ENCODE peak calls at places on chromosomes 3 and 15, in nine cellular contexts. C is left lung, V is nephron progenitor cell, G is lower leg skin, N is RWPE1, A is foreskin fibroblast, Z is AG04450, I is Calu3, E is left ventricle myocardium inferior. Q is an unnamed sample.

GRCh38 chr3:194633349-194634004 is at the start of gene TMEM44:
- DNase-seq in C (peak; percentile 88), V (peak; percentile 92), G (peak; percentile 42), N (peak; percentile 70), A (peak; percentile 73), Z (peak; percentile 26), I (peak; percentile 95), E (peak; percentile 79), Q (peak; percentile 81)

GRCh38 chr15:45112592-45113379 is 1.2 kb downstream of the DUOX2 start:
- DNase-seq in C (peak; percentile 77), V (no peak), G (no peak), N (no peak), A (no peak), Z (no peak), I (peak; percentile 10), E (no peak), Q (no peak)

GRCh38 chr15:101137312-101137940 is 114.4 kb downstream of the CHSY1 start:
- DNase-seq in C (peak; percentile 79), V (no peak), G (no peak), N (no peak), A (no peak), Z (no peak), I (no peak), E (no peak), Q (no peak)

GRCh38 chr15:62495670-62496328 is 330.7 kb upstream of the C2CD4B start:
- DNase-seq in C (no peak), V (no peak), G (peak; percentile 44), N (no peak), A (peak; percentile 94), Z (peak; percentile 77), I (no peak), E (peak; percentile 36), Q (no peak)

GRCh38 chr15:34655198-34655770 is 71.8 kb upstream of the GOLGA8B start:
- DNase-seq in C (no peak), V (no peak), G (no peak), N (no peak), A (no peak), Z (no peak), I (no peak), E (no peak), Q (no peak)

GRCh38 chr3:183844606-183845005 is 19.2 kb upstream of the MAP6D1 start:
- DNase-seq in C (no peak), V (no peak), G (no peak), N (peak; percentile 86), A (peak; percentile 64), Z (peak; percentile 62), I (no peak), E (no peak), Q (no peak)

GRCh38 chr3:184255291-184256039 is 5.9 kb downstream of the CAMK2N2 start:
- DNase-seq in C (no peak), V (no peak), G (no peak), N (no peak), A (no peak), Z (no peak), I (no peak), E (no peak), Q (no peak)

GRCh38 chr3:138438896-138439295 is 4.5 kb downstream of the ESYT3 start:
- DNase-seq in C (no peak), V (no peak), G (no peak), N (no peak), A (no peak), Z (no peak), I (no peak), E (no peak), Q (no peak)

GRCh38 chr3:195356151-195357086 is 85.5 kb upstream of the XXYLT1 start:
- DNase-seq in C (no peak), V (no peak), G (no peak), N (no peak), A (no peak), Z (no peak), I (no peak), E (peak; percentile 67), Q (peak; percentile 9)

DNA sequence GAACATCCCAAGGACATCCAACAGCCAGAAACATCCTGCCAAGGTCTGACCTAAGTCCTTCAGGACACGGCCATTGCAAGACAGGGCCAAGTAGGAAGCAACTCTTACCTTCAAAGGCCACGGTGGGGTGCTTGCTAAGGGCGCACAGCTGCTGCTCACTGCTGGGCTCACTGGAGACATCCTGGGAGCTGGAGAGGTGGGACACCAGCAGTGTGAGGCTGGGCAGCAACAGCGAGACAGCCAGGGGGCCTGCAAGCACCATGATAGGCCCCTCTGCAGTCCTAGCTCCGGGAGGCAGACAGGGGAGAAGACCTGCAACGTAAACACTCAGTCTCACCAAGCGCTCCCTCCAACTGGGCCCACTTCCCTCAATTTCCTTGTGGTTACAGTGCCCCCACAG is 79.2 kb downstream of the SEMA5B start:
- DNase-seq in C (no peak), V (peak; percentile 16), G (no peak), N (no peak), A (no peak), Z (no peak), I (no peak), E (no peak), Q (no peak)
- TF ChIP-seq CTCF in C (no peak), V (no peak), G (no peak), N (no peak), A (no peak), Z (no peak), I (no peak), E (peak; percentile 59), Q (no peak)

DNA sequence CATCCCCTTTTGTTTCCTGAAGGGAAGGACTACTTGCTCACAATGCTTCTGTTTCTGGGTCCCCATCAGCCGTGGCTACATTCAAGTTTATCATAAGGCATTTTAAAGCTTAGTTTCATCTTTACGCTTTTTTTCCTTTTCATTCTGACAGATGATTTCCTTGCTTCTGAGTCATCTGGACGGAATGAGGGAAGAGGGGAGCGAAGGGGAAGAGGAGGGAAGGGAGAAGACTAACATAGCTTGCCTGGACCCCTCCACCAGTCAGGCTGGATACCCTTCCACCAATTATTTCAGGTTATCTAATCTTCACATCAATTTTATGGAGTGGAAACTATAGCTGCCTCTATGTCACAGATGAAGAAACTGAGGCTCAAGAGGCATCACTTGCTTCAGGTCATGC is 27.6 kb downstream of the FAM3D start:
- DNase-seq in C (no peak), V (no peak), G (no peak), N (no peak), A (no peak), Z (no peak), I (no peak), E (no peak), Q (no peak)
- TF ChIP-seq CTCF in C (no peak), V (no peak), G (no peak), N (no peak), A (no peak), Z (no peak), I (no peak), E (no peak), Q (no peak)

GRCh38 chr3:124694486-124694885 is 35.8 kb upstream of the UMPS start:
- DNase-seq in C (no peak), V (no peak), G (no peak), N (no peak), A (no peak), Z (no peak), I (no peak), E (no peak), Q (no peak)

GRCh38 chr3:124698030-124698770 is 32.1 kb upstream of the UMPS start:
- DNase-seq in C (no peak), V (no peak), G (no peak), N (no peak), A (no peak), Z (no peak), I (no peak), E (no peak), Q (no peak)

GRCh38 chr3:124699033-124699432 is 31.2 kb upstream of the UMPS start:
- DNase-seq in C (no peak), V (no peak), G (no peak), N (no peak), A (no peak), Z (no peak), I (no peak), E (no peak), Q (no peak)

GRCh38 chr3:124695369-124695768 is 34.9 kb upstream of the UMPS start:
- DNase-seq in C (no peak), V (no peak), G (no peak), N (no peak), A (no peak), Z (no peak), I (no peak), E (no peak), Q (no peak)

DNA sequence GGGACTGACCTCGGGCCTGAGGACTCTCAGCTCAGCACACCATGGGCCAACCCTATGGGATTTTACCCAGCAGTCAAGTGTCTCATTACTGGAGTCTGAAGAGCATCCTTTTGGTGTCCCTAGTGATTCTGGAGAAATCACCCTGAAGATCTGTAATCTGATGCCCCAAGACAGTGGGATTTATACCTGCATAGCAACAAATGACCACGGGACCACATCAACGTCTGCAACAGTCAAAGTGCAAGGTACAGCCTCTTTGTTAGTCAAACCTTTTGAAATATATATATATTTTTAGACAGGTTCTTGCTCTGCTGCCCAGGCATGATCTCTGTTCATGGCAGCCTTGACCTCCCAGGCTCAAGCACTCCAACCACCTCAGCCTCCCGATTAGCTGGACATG is 34.2 kb upstream of the UMPS start:
- DNase-seq in C (no peak), V (no peak), G (no peak), N (no peak), A (no peak), Z (no peak), I (no peak), E (no peak), Q (no peak)
- TF ChIP-seq CTCF in C (no peak), V (no peak), G (no peak), N (no peak), A (no peak), Z (no peak), I (no peak), E (no peak), Q (no peak)

GRCh38 chr15:94451461-94451860 is 220.1 kb downstream of the MCTP2 start:
- DNase-seq in C (no peak), V (no peak), G (no peak), N (no peak), A (no peak), Z (no peak), I (no peak), E (no peak), Q (no peak)
- TF ChIP-seq CTCF in C (no peak), V (no peak), G (no peak), N (no peak), A (no peak), Z (no peak), I (no peak), E (no peak), Q (no peak)

DNA sequence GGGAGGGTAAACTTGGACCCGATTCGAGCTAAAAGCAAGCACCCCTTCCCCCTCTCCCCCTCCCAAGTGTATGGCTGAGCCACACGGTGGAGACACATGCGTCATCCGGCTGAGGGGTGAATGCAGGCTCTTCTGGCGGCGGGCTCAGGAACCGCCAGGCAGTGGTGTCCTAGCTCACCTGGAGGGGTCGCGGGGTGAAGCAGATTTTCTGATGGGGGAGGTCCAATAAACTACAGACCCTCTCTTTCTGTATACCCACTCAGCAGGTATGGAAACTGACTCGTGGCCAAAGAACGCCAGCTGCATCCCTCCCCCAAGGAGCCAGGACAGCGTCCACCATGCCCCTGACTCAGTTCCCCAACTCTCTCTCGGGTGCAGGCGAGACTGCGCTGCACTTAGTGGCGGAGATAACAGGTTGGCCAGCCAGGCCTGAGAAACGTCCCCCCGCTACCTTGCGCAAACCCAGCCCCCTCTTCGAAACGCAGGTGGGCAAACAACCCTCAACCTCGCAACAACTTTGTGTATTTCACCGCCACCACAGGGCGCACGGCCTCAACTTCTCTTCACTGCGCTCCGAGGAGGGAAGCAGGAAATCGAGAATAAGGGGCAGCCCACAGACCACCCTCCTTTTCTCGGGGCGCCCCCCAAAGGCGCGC is 1.3 kb downstream of the MAGI1 start:
- DNase-seq in C (peak; percentile 76), V (peak; percentile 39), G (no peak), N (peak; percentile 53), A (no peak), Z (no peak), I (peak; percentile 73), E (peak; percentile 46), Q (peak; percentile 11)
- TF ChIP-seq CTCF in C (no peak), V (no peak), G (no peak), N (peak; percentile 40), A (peak; percentile 25), Z (peak; percentile 46), I (no peak), E (peak; percentile 53), Q (peak; percentile 45)

Q was measured in neural crest cell.